ENCODE peak calls at places on chromosome 14, in five cellular contexts. One of them, this sample, is unnamed.

GRCh38 chr14:50023671-50024490 is 92.5 kb downstream of the VCPKMT start:
- DNase-seq in lower lobe of right lung: no peak
- DNase-seq in tibial nerve: no peak
- DNase-seq in HCT116: no peak
- DNase-seq in cardiac muscle cell: no peak
- DNase-seq in this sample: peak; percentile 78

GRCh38 chr14:23514009-23514962 is 37.3 kb downstream of the ZFHX2 start:
- DNase-seq in HCT116: no peak
- DNase-seq in cardiac muscle cell: no peak
- DNase-seq in tibial nerve: no peak
- DNase-seq in lower lobe of right lung: no peak
- DNase-seq in this sample: no peak

GRCh38 chr14:33480589-33481184 is 470.2 kb downstream of the EGLN3 start:
- DNase-seq in cardiac muscle cell: no peak
- DNase-seq in HCT116: no peak
- DNase-seq in lower lobe of right lung: no peak
- DNase-seq in tibial nerve: no peak
- DNase-seq in this sample: no peak

GRCh38 chr14:50399251-50400032 is 2.8 kb upstream of the CDKL1 start:
- DNase-seq in tibial nerve: peak; percentile 40
- DNase-seq in HCT116: peak; percentile 4
- DNase-seq in lower lobe of right lung: no peak
- DNase-seq in cardiac muscle cell: no peak
- DNase-seq in this sample: peak; percentile 38

GRCh38 chr14:98130691-98131090 is 1141.3 kb downstream of the BCL11B start:
- DNase-seq in lower lobe of right lung: no peak
- DNase-seq in cardiac muscle cell: no peak
- DNase-seq in tibial nerve: no peak
- DNase-seq in HCT116: no peak
- DNase-seq in this sample: no peak

GRCh38 chr14:100594625-100594951 is 7.4 kb upstream of the BEGAIN start:
- DNase-seq in HCT116: no peak
- DNase-seq in tibial nerve: no peak
- DNase-seq in lower lobe of right lung: peak; percentile 17
- DNase-seq in cardiac muscle cell: no peak
- DNase-seq in this sample: no peak

GRCh38 chr14:55532645-55533309 is 47.2 kb upstream of the KTN1 start:
- DNase-seq in cardiac muscle cell: peak; percentile 60
- DNase-seq in HCT116: no peak
- DNase-seq in lower lobe of right lung: no peak
- DNase-seq in tibial nerve: no peak
- DNase-seq in this sample: no peak

GRCh38 chr14:55430024-55430690 is 10.3 kb downstream of the TBPL2 start:
- DNase-seq in cardiac muscle cell: peak; percentile 74
- DNase-seq in HCT116: peak; percentile 66
- DNase-seq in lower lobe of right lung: no peak
- DNase-seq in tibial nerve: peak; percentile 43
- DNase-seq in this sample: peak; percentile 36

GRCh38 chr14:23482814-23483128 is 13.3 kb downstream of the NGDN start:
- DNase-seq in HCT116: no peak
- DNase-seq in cardiac muscle cell: no peak
- DNase-seq in tibial nerve: no peak
- DNase-seq in lower lobe of right lung: no peak
- DNase-seq in this sample: no peak

GRCh38 chr14:67695394-67695949 is at the start of gene RDH11:
- DNase-seq in cardiac muscle cell: peak; percentile 94
- DNase-seq in lower lobe of right lung: peak; percentile 90
- DNase-seq in HCT116: peak; percentile 85
- DNase-seq in tibial nerve: peak; percentile 77
- DNase-seq in this sample: peak; percentile 80

GRCh38 chr14:68404652-68405183 is 388.1 kb downstream of the ZFP36L1 start:
- DNase-seq in lower lobe of right lung: no peak
- DNase-seq in tibial nerve: no peak
- DNase-seq in cardiac muscle cell: no peak
- DNase-seq in HCT116: no peak
- DNase-seq in this sample: no peak

GRCh38 chr14:92108345-92109254 is 2.2 kb upstream of the ATXN3 start:
- DNase-seq in tibial nerve: no peak
- DNase-seq in lower lobe of right lung: no peak
- DNase-seq in HCT116: no peak
- DNase-seq in cardiac muscle cell: peak; percentile 50
- DNase-seq in this sample: no peak

GRCh38 chr14:73223049-73223448 is 14.3 kb upstream of the PAPLN start:
- DNase-seq in tibial nerve: peak; percentile 66
- DNase-seq in lower lobe of right lung: no peak
- DNase-seq in HCT116: no peak
- DNase-seq in cardiac muscle cell: no peak
- DNase-seq in this sample: no peak

GRCh38 chr14:20454359-20454644 is 310 bp downstream of the OSGEP start:
- DNase-seq in lower lobe of right lung: no peak
- DNase-seq in tibial nerve: no peak
- DNase-seq in cardiac muscle cell: no peak
- DNase-seq in HCT116: peak; percentile 89
- DNase-seq in this sample: no peak

GRCh38 chr14:73524493-73524892 is 12.4 kb upstream of the ACOT1 start:
- DNase-seq in lower lobe of right lung: peak; percentile 77
- DNase-seq in tibial nerve: no peak
- DNase-seq in HCT116: no peak
- DNase-seq in cardiac muscle cell: no peak
- DNase-seq in this sample: no peak

GRCh38 chr14:50006141-50006540 is 110.2 kb downstream of the VCPKMT start:
- DNase-seq in cardiac muscle cell: no peak
- DNase-seq in lower lobe of right lung: no peak
- DNase-seq in HCT116: no peak
- DNase-seq in tibial nerve: no peak
- DNase-seq in this sample: no peak

GRCh38 chr14:101595887-101596721 is 34.8 kb downstream of the DIO3 start:
- DNase-seq in cardiac muscle cell: no peak
- DNase-seq in HCT116: no peak
- DNase-seq in lower lobe of right lung: no peak
- DNase-seq in tibial nerve: no peak
- DNase-seq in this sample: no peak

GRCh38 chr14:22143360-22143759 is 445.7 kb downstream of the DAD1 start:
- DNase-seq in HCT116: no peak
- DNase-seq in lower lobe of right lung: no peak
- DNase-seq in tibial nerve: no peak
- DNase-seq in cardiac muscle cell: no peak
- DNase-seq in this sample: no peak

GRCh38 chr14:91649930-91650329 is 82.0 kb downstream of the CATSPERB start:
- DNase-seq in tibial nerve: peak; percentile 34
- DNase-seq in HCT116: peak; percentile 26
- DNase-seq in cardiac muscle cell: peak; percentile 51
- DNase-seq in lower lobe of right lung: no peak
- DNase-seq in this sample: no peak

GRCh38 chr14:33493990-33494389 is 456.9 kb downstream of the EGLN3 start:
- DNase-seq in tibial nerve: no peak
- DNase-seq in HCT116: no peak
- DNase-seq in lower lobe of right lung: no peak
- DNase-seq in cardiac muscle cell: no peak
- DNase-seq in this sample: no peak

GRCh38 chr14:63030113-63030512 is 15.1 kb downstream of the KCNH5 start:
- DNase-seq in lower lobe of right lung: no peak
- DNase-seq in cardiac muscle cell: no peak
- DNase-seq in tibial nerve: no peak
- DNase-seq in HCT116: no peak
- DNase-seq in this sample: no peak

GRCh38 chr14:60188696-60189095 is 23.5 kb upstream of the DHRS7 start:
- DNase-seq in HCT116: no peak
- DNase-seq in lower lobe of right lung: no peak
- DNase-seq in cardiac muscle cell: no peak
- DNase-seq in tibial nerve: no peak
- DNase-seq in this sample: no peak

GRCh38 chr14:77063581-77064289 is 34.3 kb upstream of the CIPC start:
- DNase-seq in tibial nerve: no peak
- DNase-seq in lower lobe of right lung: no peak
- DNase-seq in HCT116: no peak
- DNase-seq in cardiac muscle cell: no peak
- DNase-seq in this sample: no peak

GRCh38 chr14:68757618-68758081 is 35.2 kb downstream of the ZFP36L1 start:
- DNase-seq in cardiac muscle cell: no peak
- DNase-seq in HCT116: no peak
- DNase-seq in tibial nerve: peak; percentile 42
- DNase-seq in lower lobe of right lung: peak; percentile 71
- DNase-seq in this sample: no peak

DNA sequence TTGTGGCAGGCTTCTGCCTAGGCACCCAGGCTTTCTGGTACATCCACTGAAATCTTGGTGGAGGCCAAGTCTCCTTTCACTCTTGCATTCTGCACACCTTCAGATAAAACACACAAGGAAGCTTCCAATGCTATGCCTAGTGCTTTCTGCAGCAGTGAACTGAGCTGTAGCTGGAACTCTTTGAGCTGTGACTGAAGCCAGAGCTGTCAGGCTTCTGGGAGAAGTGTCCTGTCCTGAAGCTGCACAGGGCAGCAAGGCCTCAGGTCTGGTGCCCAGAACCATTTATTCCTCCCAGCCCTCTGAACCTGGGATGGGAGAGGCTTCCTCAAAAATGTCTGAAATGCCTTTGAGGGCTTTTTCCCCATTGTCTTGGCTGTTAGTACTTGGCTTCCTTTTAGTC is 941.7 kb downstream of the LRFN5 start:
- DNase-seq in cardiac muscle cell: no peak
- DNase-seq in lower lobe of right lung: no peak
- DNase-seq in tibial nerve: no peak
- DNase-seq in HCT116: no peak
- DNase-seq in this sample: no peak
- H3K9me3 ChIP-seq in cardiac muscle cell: no peaks in the 10 kb centered on the region
- H3K9me3 ChIP-seq in lower lobe of right lung: no peaks in the 10 kb centered on the region
- H3K9me3 ChIP-seq in tibial nerve: no peaks in the 10 kb centered on the region
- H3K9me3 ChIP-seq in HCT116: no peaks in the 10 kb centered on the region
- H3K9me3 ChIP-seq in this sample: no peaks in the 10 kb centered on the region

GRCh38 chr14:88553886-88554457 is 835 bp downstream of the PTPN21 start:
- DNase-seq in tibial nerve: no peak
- DNase-seq in HCT116: no peak
- DNase-seq in cardiac muscle cell: no peak
- DNase-seq in lower lobe of right lung: no peak
- DNase-seq in this sample: no peak

GRCh38 chr14:88554458-88555286 is at the start of gene PTPN21:
- DNase-seq in cardiac muscle cell: peak; percentile 86
- DNase-seq in tibial nerve: peak; percentile 57
- DNase-seq in HCT116: no peak
- DNase-seq in lower lobe of right lung: peak; percentile 83
- DNase-seq in this sample: peak; percentile 69

GRCh38 chr14:88551094-88551870 is 3.5 kb downstream of the PTPN21 start:
- DNase-seq in cardiac muscle cell: peak; percentile 75
- DNase-seq in lower lobe of right lung: peak; percentile 81
- DNase-seq in tibial nerve: peak; percentile 73
- DNase-seq in HCT116: peak; percentile 58
- DNase-seq in this sample: peak; percentile 83

GRCh38 chr14:88551936-88552565 is 2.8 kb downstream of the PTPN21 start:
- DNase-seq in HCT116: no peak
- DNase-seq in tibial nerve: peak; percentile 13
- DNase-seq in cardiac muscle cell: no peak
- DNase-seq in lower lobe of right lung: no peak
- DNase-seq in this sample: no peak

DNA sequence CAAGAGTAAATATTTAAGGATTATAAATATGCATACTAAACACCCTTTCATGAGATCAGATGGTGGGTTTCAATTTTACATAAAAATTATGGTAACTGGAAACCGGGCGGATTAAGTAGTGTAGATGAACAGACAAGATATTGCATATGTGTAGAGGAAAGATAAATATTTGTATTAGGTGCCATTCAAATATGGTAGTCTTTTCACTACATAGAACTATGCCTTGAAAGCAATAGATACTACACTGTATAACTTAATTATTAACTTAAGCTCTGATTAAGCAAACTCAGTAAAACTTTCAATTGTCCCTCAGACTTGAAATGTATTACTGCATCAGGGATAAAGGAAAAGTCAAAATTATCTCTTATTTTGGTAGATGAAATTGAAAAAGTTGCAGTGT is 1.9 kb downstream of the PTPN21 start:
- DNase-seq in cardiac muscle cell: no peak
- DNase-seq in HCT116: no peak
- DNase-seq in tibial nerve: no peak
- DNase-seq in lower lobe of right lung: no peak
- DNase-seq in this sample: no peak
- H3K27me3 ChIP-seq in cardiac muscle cell: no peaks in the 10 kb centered on the region
- H3K27me3 ChIP-seq in HCT116: no peaks in the 10 kb centered on the region
- H3K27me3 ChIP-seq in tibial nerve: no peaks in the 10 kb centered on the region
- H3K27me3 ChIP-seq in lower lobe of right lung: peaks cover 7% of the 10 kb centered on the region
- H3K27me3 ChIP-seq in this sample: no peaks in the 10 kb centered on the region

DNA sequence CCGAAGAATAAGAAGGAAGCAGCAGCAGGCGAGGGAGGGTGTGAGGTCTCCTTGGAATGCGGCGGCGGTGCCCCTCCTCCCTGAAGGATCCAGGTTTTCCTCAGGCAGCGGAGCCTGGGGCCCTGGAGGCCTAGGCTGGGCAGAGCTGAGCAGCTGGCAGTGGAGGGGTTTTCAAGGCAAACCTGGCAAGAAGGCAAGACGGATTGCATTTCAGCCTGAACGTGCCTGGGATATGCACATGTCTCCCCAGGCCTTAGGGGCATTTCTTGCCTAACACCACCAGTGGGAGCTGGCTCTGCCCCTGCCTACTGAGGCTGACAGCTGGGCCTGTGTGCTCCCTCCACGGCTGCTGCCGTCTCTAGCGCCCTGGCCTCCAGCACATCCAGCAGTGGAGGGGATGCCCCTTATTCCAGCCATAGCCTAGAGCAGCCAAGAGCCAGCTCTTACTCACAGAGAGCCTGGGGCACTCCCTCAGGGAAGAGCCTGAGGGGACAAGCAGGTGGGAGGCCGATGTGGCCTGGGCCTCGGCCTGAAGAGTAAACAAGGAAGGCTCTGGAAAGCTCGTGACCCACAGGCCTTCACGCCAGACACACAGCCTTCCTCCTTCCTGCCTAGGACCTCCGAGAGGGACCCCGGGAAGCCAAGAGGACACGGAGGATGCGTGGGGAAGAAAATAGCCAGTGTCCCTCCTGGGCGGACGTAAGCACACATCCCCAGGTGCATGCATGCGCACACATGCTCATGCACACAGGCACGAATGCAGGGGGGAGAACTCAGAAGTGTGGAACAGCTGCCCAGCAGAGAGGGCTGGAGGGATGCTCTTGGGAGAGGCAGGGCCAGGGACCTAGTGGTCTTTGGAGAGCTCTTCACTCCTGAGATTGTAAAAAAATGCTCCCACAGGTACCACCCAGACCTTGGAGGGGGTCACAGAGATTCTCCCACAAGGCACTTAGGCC is 23.0 kb upstream of the EIF2B2 start:
- DNase-seq in tibial nerve: no peak
- DNase-seq in lower lobe of right lung: no peak
- DNase-seq in cardiac muscle cell: no peak
- DNase-seq in HCT116: no peak
- DNase-seq in this sample: no peak
- TF ChIP-seq CTCF in tibial nerve: no peak
- TF ChIP-seq CTCF in lower lobe of right lung: no peak
- TF ChIP-seq CTCF in cardiac muscle cell: peak; percentile 10
- TF ChIP-seq CTCF in HCT116: no peak
- TF ChIP-seq CTCF in this sample: no peak

DNA sequence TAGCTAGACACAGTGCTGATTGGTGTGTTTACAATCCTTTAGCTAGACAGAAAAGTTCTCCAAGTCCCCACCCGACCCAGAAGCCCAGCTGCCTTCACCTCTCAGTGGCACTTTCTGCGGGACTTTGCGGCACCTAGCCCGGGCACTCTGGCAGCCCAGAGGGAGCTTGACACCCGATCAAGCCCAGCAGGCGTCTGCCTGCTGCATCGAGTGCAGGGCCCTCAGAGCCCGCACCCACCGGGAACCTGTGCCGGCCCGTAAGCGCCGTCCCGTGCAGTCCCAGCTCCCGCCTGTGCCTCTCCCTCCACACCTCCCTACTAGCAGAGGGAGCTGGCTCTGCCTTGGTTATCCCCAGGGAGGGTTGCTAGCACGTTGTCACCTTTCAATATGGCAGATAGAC is 631.0 kb upstream of the STXBP6 start:
- DNase-seq in HCT116: no peak
- DNase-seq in tibial nerve: no peak
- DNase-seq in lower lobe of right lung: no peak
- DNase-seq in cardiac muscle cell: no peak
- DNase-seq in this sample: no peak
- H3K9me3 ChIP-seq in HCT116: peaks cover 4% of the 10 kb centered on the region
- H3K9me3 ChIP-seq in tibial nerve: no peaks in the 10 kb centered on the region
- H3K9me3 ChIP-seq in lower lobe of right lung: no peaks in the 10 kb centered on the region
- H3K9me3 ChIP-seq in cardiac muscle cell: no peaks in the 10 kb centered on the region
- H3K9me3 ChIP-seq in this sample: no peaks in the 10 kb centered on the region